ENCODE peak calls at places on chromosomes 3 and 15, in ten cellular contexts. M is cardiac muscle cell, N is Caco-2, Y is A549, A is right cardiac atrium, U is lower leg skin, E is OCI-LY7, S is AG10803, I is brain microvascular endothelial cell, D is ascending aorta. Q is an unnamed sample.

GRCh38 chr3:52193059-52193458 is 4.9 kb upstream of the ALAS1 start:
- DNase-seq in M (peak), N (no peak), Y (peak), A (peak), U (no peak), E (no peak), S (peak), I (no peak), D (no peak), Q (peak)

GRCh38 chr3:43496740-43497375 is 125.0 kb downstream of the ANO10 start:
- DNase-seq in M (peak), N (no peak), Y (no peak), A (no peak), U (no peak), E (no peak), S (no peak), I (no peak), D (no peak), Q (no peak)

GRCh38 chr3:178291971-178292370 is 244.3 kb upstream of the KCNMB2 start:
- DNase-seq in M (no peak), N (no peak), Y (no peak), A (no peak), U (no peak), E (no peak), S (peak), I (no peak), D (no peak), Q (no peak)

GRCh38 chr3:134357261-134357913 is 16.9 kb downstream of the AMOTL2 start:
- DNase-seq in M (no peak), N (no peak), Y (no peak), A (no peak), U (no peak), E (no peak), S (peak), I (no peak), D (no peak), Q (peak)

GRCh38 chr15:81294501-81294850 is 29.5 kb downstream of the STARD5 start:
- DNase-seq in M (no peak), N (no peak), Y (no peak), A (no peak), U (no peak), E (peak), S (no peak), I (no peak), D (peak), Q (no peak)

GRCh38 chr15:38073278-38073930 is 139.0 kb downstream of the TMCO5A start:
- DNase-seq in M (peak), N (peak), Y (no peak), A (no peak), U (peak), E (peak), S (no peak), I (no peak), D (no peak), Q (no peak)

GRCh38 chr3:73433681-73434080 is 191.1 kb downstream of the PDZRN3 start:
- DNase-seq in M (no peak), N (no peak), Y (no peak), A (no peak), U (no peak), E (no peak), S (no peak), I (no peak), D (no peak), Q (no peak)

GRCh38 chr3:69385723-69386483 is at the start of gene FRMD4B:
- DNase-seq in M (peak), N (peak), Y (peak), A (peak), U (peak), E (no peak), S (peak), I (no peak), D (peak), Q (peak)

GRCh38 chr3:78101363-78101762 is 1061.5 kb downstream of the ROBO2 start:
- DNase-seq in M (peak), N (no peak), Y (no peak), A (no peak), U (no peak), E (no peak), S (peak), I (peak), D (no peak), Q (no peak)

GRCh38 chr3:37141676-37142075 is 32.7 kb downstream of the LRRFIP2 start:
- DNase-seq in M (no peak), N (no peak), Y (no peak), A (no peak), U (no peak), E (no peak), S (no peak), I (no peak), D (no peak), Q (no peak)

GRCh38 chr15:89340586-89340985 is 6.0 kb upstream of the POLG start:
- DNase-seq in M (no peak), N (no peak), Y (no peak), A (no peak), U (no peak), E (no peak), S (no peak), I (no peak), D (no peak), Q (no peak)

GRCh38 chr3:141431411-141432378 is 55.1 kb upstream of the RASA2 start:
- DNase-seq in M (no peak), N (peak), Y (no peak), A (no peak), U (no peak), E (no peak), S (no peak), I (no peak), D (no peak), Q (no peak)

DNA sequence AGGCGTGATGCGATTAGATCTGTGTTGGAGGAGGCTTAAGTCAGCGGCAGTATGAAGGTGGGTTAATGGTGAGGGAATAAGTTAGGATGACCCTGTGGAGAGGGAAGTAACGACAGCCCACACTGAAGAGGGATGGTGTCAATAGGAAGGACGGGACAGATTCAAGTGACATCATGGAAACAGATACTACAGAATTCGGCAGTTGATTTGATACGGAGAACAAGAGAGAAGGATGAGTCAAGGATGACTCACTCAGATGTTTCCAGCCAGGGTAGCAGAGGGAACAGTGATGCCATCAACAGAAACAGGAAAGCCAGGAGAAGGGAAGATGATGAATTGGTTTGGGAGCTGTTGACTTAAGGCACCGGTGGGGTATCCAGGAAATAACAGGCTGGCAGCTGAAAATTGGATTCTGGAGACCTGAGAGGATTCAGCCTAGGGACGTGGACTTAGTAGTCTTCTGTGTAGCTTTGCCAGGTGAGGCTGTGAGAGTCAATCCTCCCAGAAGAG is 38.0 kb downstream of the SHC4 start:
- DNase-seq in M (peak), N (no peak), Y (peak), A (no peak), U (no peak), E (no peak), S (peak), I (peak), D (no peak), Q (peak)
- H3K4me3 ChIP-seq in M (no peak), N (no peak), Y (no peak), A (no peak), U (no peak), E (no peak), S (no peak), I (no peak), D (no peak), Q (no peak)

GRCh38 chr3:131705099-131705498 is 202.3 kb upstream of the MRPL3 start:
- DNase-seq in M (no peak), N (no peak), Y (no peak), A (no peak), U (no peak), E (no peak), S (no peak), I (no peak), D (no peak), Q (no peak)
- H3K4me3 ChIP-seq in M (no peak), N (no peak), Y (no peak), A (no peak), U (no peak), E (no peak), S (no peak), I (no peak), D (no peak), Q (no peak)

GRCh38 chr15:25848769-25849430 is 14.2 kb downstream of the ATP10A start:
- DNase-seq in M (no peak), N (peak), Y (no peak), A (no peak), U (no peak), E (no peak), S (no peak), I (no peak), D (no peak), Q (no peak)
- H3K4me3 ChIP-seq in M (no peak), N (no peak), Y (no peak), A (no peak), U (no peak), E (no peak), S (peak), I (peak), D (peak), Q (peak)

GRCh38 chr3:112637700-112638099 is 3.2 kb downstream of the CCDC80 start:
- DNase-seq in M (no peak), N (no peak), Y (no peak), A (peak), U (no peak), E (no peak), S (no peak), I (no peak), D (no peak), Q (no peak)
- H3K4me3 ChIP-seq in M (no peak), N (no peak), Y (peak), A (peak), U (no peak), E (no peak), S (peak), I (peak), D (peak), Q (peak)

GRCh38 chr15:72197460-72198409 is at the start of gene GRAMD2A:
- DNase-seq in M (peak), N (no peak), Y (no peak), A (peak), U (no peak), E (no peak), S (peak), I (no peak), D (no peak), Q (peak)
- H3K4me3 ChIP-seq in M (peak), N (no peak), Y (no peak), A (peak), U (peak), E (no peak), S (peak), I (peak), D (peak), Q (peak)

DNA sequence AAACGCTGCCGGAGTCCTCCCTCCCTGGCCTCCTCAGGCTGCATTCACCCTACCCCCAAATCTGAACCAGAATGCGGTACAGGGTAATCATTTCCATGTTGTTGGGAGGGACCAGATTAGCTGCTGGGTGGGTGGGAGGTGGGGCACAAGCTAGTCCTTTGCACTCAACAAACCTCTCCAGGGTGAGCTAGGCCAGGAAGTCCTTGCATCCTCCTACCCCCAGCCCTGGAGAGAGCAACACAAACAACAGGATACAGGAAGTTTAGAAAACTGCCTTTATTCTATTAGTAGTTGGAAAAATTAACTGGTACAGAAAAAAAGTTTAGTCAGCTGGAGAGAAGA is 702 bp upstream of the GPX1 start:
- DNase-seq in M (no peak), N (no peak), Y (no peak), A (no peak), U (no peak), E (no peak), S (no peak), I (no peak), D (no peak), Q (peak)
- H3K4me3 ChIP-seq in M (peak), N (peak), Y (peak), A (peak), U (no peak), E (peak), S (peak), I (peak), D (peak), Q (peak)

DNA sequence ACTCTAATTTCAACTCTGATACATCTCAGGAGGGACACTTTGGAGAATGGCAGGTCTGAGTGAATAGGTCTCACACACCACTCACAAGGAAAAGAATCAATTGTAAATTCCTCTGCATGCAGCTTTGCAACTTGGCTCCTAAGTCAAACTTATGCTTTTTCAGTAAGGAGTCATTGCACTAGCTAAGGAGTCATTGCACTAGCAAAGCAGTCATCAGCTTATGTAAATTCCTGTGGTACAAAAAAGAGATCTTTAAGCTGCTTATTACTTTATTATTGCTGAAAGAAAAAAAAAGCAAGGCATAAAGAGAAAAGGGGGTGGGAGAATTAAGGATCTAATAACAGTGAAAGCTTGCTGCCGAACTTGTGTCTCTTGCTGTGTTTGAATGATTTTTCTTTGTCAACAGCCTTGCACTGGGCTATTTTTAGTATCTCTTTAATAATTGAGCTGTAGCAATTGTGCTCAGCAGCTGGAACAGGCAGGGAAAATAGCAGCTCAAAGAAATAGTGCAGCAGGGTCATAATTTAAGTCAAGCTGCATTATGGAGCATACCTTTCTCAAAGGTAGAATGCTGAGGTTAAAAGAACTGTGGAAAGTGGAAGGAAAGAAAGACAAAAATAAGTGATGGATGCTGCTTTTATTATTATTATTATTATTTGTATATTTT is 154.3 kb upstream of the ARPP21 start:
- DNase-seq in M (no peak), N (no peak), Y (no peak), A (no peak), U (no peak), E (peak), S (no peak), I (no peak), D (no peak), Q (no peak)
- H3K4me3 ChIP-seq in M (peak), N (no peak), Y (no peak), A (no peak), U (no peak), E (peak), S (no peak), I (no peak), D (no peak), Q (no peak)

Q was measured in osteoblast.